ENCODE peak calls at places on chromosomes 16 and 17, in ten cellular contexts. W is choroid plexus epithelial cell, Z is GM12865, Y is nephron progenitor cell, V is cardiac fibroblast, E is dorsolateral prefrontal cortex, J is omental fat pad, K is cardiac muscle cell, T is mucosa of descending colon, R is fibroblast of pulmonary artery. I is an unnamed sample.

GRCh38 chr16:85555549-85556455 is 57.3 kb upstream of the GSE1 start:
- DNase-seq in R (peak), Y (peak), W (peak), J (no peak), K (peak), E (no peak), V (peak), T (peak), Z (peak), I (peak)

GRCh38 chr16:77675464-77676324 is 46.6 kb upstream of the NUDT7 start:
- DNase-seq in R (peak), K (peak), J (peak), T (peak), W (peak), Z (peak), V (peak), Y (peak), E (peak), I (peak)

GRCh38 chr17:29133146-29133713 is 47.0 kb downstream of the MYO18A start:
- DNase-seq in W (peak), K (peak), Y (no peak), J (no peak), T (no peak), Z (no peak), E (peak), V (peak), R (peak), I (peak)

GRCh38 chr16:85387171-85387507 is 226.0 kb upstream of the GSE1 start:
- DNase-seq in Z (no peak), J (no peak), T (no peak), Y (peak), R (no peak), W (no peak), V (no peak), E (no peak), K (no peak), I (no peak)

GRCh38 chr16:78298986-78299385 is 199.5 kb downstream of the WWOX start:
- DNase-seq in R (no peak), E (no peak), Y (no peak), W (peak), J (no peak), K (peak), V (no peak), Z (no peak), T (no peak), I (no peak)

GRCh38 chr16:50202926-50203624 is 50.0 kb downstream of the TENT4B start:
- DNase-seq in E (no peak), Y (no peak), Z (no peak), V (peak), T (peak), R (peak), K (peak), J (no peak), W (peak), I (peak)

GRCh38 chr16:50386139-50386538 is 17.4 kb upstream of the BRD7 start:
- DNase-seq in Y (no peak), R (no peak), J (no peak), T (no peak), V (peak), Z (no peak), K (no peak), W (no peak), E (no peak), I (peak)

GRCh38 chr17:27554152-27554551 is 76.8 kb upstream of the LGALS9 start:
- DNase-seq in Z (no peak), Y (no peak), R (peak), K (peak), J (no peak), V (peak), W (peak), E (no peak), T (no peak), I (peak)

GRCh38 chr16:88527186-88527936 is 42.8 kb upstream of the ZC3H18 start:
- DNase-seq in Y (peak), V (peak), Z (peak), J (no peak), E (no peak), T (peak), R (peak), K (peak), W (peak), I (peak)

GRCh38 chr17:50128441-50129302 is 1.3 kb downstream of the SAMD14 start:
- DNase-seq in Z (no peak), V (peak), R (peak), Y (peak), E (no peak), T (no peak), W (no peak), K (peak), J (no peak), I (no peak)

GRCh38 chr16:20901441-20902112 is 1.0 kb downstream of the LYRM1 start:
- DNase-seq in R (peak), K (peak), Z (peak), E (peak), Y (peak), J (no peak), V (peak), T (peak), W (peak), I (peak)

GRCh38 chr16:85077039-85077438 is 35.2 kb downstream of the CIBAR2 start:
- DNase-seq in V (no peak), J (no peak), K (no peak), W (no peak), Z (no peak), E (no peak), R (no peak), Y (no peak), T (no peak), I (no peak)

GRCh38 chr16:3609895-3610697 is 1.3 kb downstream of the SLX4 start:
- DNase-seq in K (peak), Z (peak), E (no peak), T (peak), J (no peak), Y (no peak), W (no peak), R (no peak), V (peak), I (no peak)

GRCh38 chr16:69166221-69166833 is 20.6 kb upstream of the SNTB2 start:
- DNase-seq in E (peak), J (no peak), W (peak), R (no peak), V (peak), Z (peak), Y (no peak), K (peak), T (no peak), I (peak)

GRCh38 chr17:81282876-81283275 is 12.2 kb downstream of the SLC38A10 start:
- DNase-seq in R (no peak), J (no peak), K (no peak), Y (no peak), W (no peak), Z (no peak), V (no peak), T (no peak), E (no peak), I (no peak)

GRCh38 chr16:66578596-66579531 is at the start of gene CMTM2:
- DNase-seq in Z (no peak), V (no peak), W (peak), E (no peak), Y (no peak), J (no peak), T (no peak), K (peak), R (no peak), I (no peak)

GRCh38 chr16:86029131-86029741 is 130.3 kb downstream of the IRF8 start:
- DNase-seq in Y (peak), R (peak), J (no peak), V (peak), W (peak), K (peak), E (peak), Z (no peak), T (peak), I (peak)

GRCh38 chr17:49705254-49705653 is 2.5 kb downstream of the SLC35B1 start:
- DNase-seq in E (no peak), K (no peak), J (no peak), V (no peak), T (no peak), Y (no peak), R (no peak), Z (no peak), W (no peak), I (no peak)

GRCh38 chr16:83966153-83966696 is 1.8 kb upstream of the NECAB2 start:
- DNase-seq in R (no peak), Z (no peak), W (no peak), J (no peak), T (no peak), E (no peak), V (no peak), K (no peak), Y (no peak), I (no peak)

GRCh38 chr16:48323783-48324775 is 61.1 kb downstream of the SIAH1 start:
- DNase-seq in Y (no peak), V (no peak), R (no peak), Z (no peak), T (no peak), W (peak), K (no peak), J (no peak), E (no peak), I (peak)

GRCh38 chr16:51577621-51578303 is 426.7 kb upstream of the SALL1 start:
- DNase-seq in J (no peak), W (peak), Y (peak), Z (no peak), K (no peak), T (no peak), R (no peak), V (no peak), E (no peak), I (peak)

GRCh38 chr17:17393976-17394375 is 82.8 kb upstream of the MED9 start:
- DNase-seq in Y (no peak), R (no peak), Z (no peak), T (no peak), J (no peak), W (no peak), V (no peak), K (no peak), E (no peak), I (no peak)

GRCh38 chr16:23030001-23030400 is 119.3 kb downstream of the USP31 start:
- DNase-seq in Y (no peak), Z (no peak), V (no peak), T (no peak), K (no peak), W (no peak), R (no peak), J (no peak), E (no peak), I (no peak)
- TF ChIP-seq CTCF in Y (no peak), Z (no peak), V (no peak), T (no peak), K (no peak), W (no peak), R (no peak), J (no peak), E (no peak), I (no peak)

GRCh38 chr17:48589831-48590602 is at the start of gene HOXB3:
- DNase-seq in K (no peak), V (no peak), J (no peak), W (no peak), E (no peak), Z (no peak), T (no peak), R (no peak), Y (peak), I (no peak)

GRCh38 chr17:48592097-48592496 is 1.5 kb downstream of the HOXB5 start:
- DNase-seq in Y (no peak), V (no peak), T (no peak), Z (no peak), K (no peak), W (no peak), R (no peak), E (no peak), J (no peak), I (no peak)

GRCh38 chr17:48589060-48589830 is 796 bp downstream of the HOXB3 start:
- DNase-seq in T (no peak), R (no peak), V (no peak), W (no peak), E (no peak), Y (no peak), J (no peak), Z (no peak), K (no peak), I (no peak)

GRCh38 chr17:48591435-48592077 is 1.5 kb upstream of the HOXB3 start:
- DNase-seq in Z (no peak), E (no peak), K (no peak), T (no peak), W (no peak), J (no peak), R (no peak), Y (no peak), V (no peak), I (no peak)

DNA sequence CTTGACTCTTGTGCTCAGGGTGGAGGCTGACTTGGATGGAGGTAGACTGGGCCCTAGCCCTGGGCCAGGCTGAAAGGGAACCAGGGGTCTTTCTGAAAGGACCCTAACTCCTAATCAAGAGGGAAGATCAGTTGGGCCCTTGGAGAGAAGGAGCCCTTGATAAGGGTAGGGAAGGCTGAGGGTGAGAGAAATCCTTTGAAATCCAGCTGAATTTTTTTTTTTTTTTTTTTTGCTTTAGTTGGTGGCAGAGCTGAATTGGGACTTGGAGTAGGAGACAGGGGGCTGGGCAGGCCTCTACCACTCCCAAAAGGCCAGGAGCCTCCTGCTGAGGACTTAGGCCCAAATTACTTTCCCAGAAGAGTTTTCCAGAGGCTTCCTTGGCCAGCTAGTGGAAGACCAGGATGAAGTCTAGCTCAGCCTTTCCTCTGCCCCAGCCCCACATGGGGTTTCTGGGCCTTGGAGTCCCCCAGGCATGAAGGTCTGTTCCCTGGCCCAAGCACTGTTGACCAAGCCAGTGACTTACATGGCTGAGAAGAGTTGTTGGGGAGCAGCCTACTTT is 641 bp upstream of the HOXB3 start:
- DNase-seq in R (no peak), V (no peak), J (no peak), Y (no peak), E (no peak), W (no peak), Z (no peak), T (no peak), K (no peak), I (no peak)
- TF ChIP-seq CTCF in R (no peak), V (no peak), J (no peak), Y (no peak), E (no peak), W (no peak), Z (no peak), T (no peak), K (no peak), I (no peak)

GRCh38 chr16:27639588-27640276 is 89.8 kb downstream of the KATNIP start:
- DNase-seq in E (peak), R (peak), W (peak), K (peak), J (no peak), V (peak), Y (peak), Z (peak), T (peak), I (peak)
- TF ChIP-seq CTCF in E (peak), R (peak), W (peak), K (peak), J (no peak), V (peak), Y (peak), Z (peak), T (peak), I (peak)

GRCh38 chr16:57204675-57205074 is 18.5 kb downstream of the RSPRY1 start:
- DNase-seq in Z (no peak), E (no peak), K (no peak), Y (no peak), W (no peak), R (no peak), V (no peak), T (no peak), J (no peak), I (no peak)
- TF ChIP-seq CTCF in Z (peak), E (no peak), K (no peak), Y (no peak), W (no peak), R (no peak), V (peak), T (no peak), J (no peak), I (no peak)

I was measured in fibroblast of mammary gland.